ENCODE peak calls at places on chromosomes 11 and 22, in nine cellular contexts. U, I, E, Z, M, C, V, S and P are unnamed samples.

GRCh38 chr22:42931421-42932196 is 74.5 kb upstream of the ARFGAP3 start:
- DNase-seq in V (no peak), C (no peak), I (no peak), Z (peak; percentile 69), U (no peak), S (no peak), M (no peak), E (no peak), P (no peak)

GRCh38 chr22:23218867-23219251 is 38.5 kb downstream of the BCR start:
- DNase-seq in C (no peak), M (no peak), I (no peak), V (no peak), U (peak; percentile 89), E (no peak), S (peak; percentile 81), Z (peak; percentile 40), P (no peak)

GRCh38 chr11:134202661-134203060 is 21.1 kb downstream of the NCAPD3 start:
- DNase-seq in V (no peak), E (no peak), M (no peak), S (no peak), U (no peak), C (no peak), I (no peak), Z (no peak), P (no peak)

GRCh38 chr11:60378359-60378758 is at the start of gene MS4A7:
- DNase-seq in E (no peak), Z (peak; percentile 81), S (no peak), M (no peak), U (no peak), C (no peak), I (no peak), V (no peak), P (no peak)

GRCh38 chr11:748007-748359 is 719 bp downstream of the TALDO1 start:
- DNase-seq in C (no peak), Z (no peak), U (no peak), I (no peak), E (no peak), S (no peak), V (no peak), M (no peak), P (no peak)

GRCh38 chr11:126304457-126305072 is 705 bp downstream of the DCPS start:
- DNase-seq in I (no peak), M (no peak), Z (no peak), C (peak; percentile 21), V (no peak), S (no peak), U (no peak), E (no peak), P (no peak)

GRCh38 chr11:113626736-113627135 is 79.4 kb downstream of the TMPRSS5 start:
- DNase-seq in C (no peak), U (no peak), M (no peak), Z (no peak), V (no peak), E (no peak), S (no peak), I (no peak), P (no peak)

GRCh38 chr22:24402460-24403192 is 24.8 kb upstream of the ADORA2A start:
- DNase-seq in M (no peak), V (peak; percentile 96), E (no peak), I (no peak), U (peak; percentile 72), Z (no peak), C (peak; percentile 88), S (peak; percentile 84), P (peak; percentile 94)

GRCh38 chr11:92296138-92296515 is 71.5 kb downstream of the FAT3 start:
- DNase-seq in C (peak; percentile 58), U (no peak), M (no peak), Z (no peak), E (no peak), S (no peak), I (no peak), V (no peak), P (peak; percentile 77)

GRCh38 chr11:124837491-124837856 is 27.8 kb upstream of the ROBO3 start:
- DNase-seq in C (peak; percentile 80), V (peak; percentile 57), U (peak; percentile 53), Z (no peak), E (no peak), M (peak; percentile 34), I (no peak), S (no peak), P (peak; percentile 84)

GRCh38 chr11:67353317-67354313 is at the start of gene POLD4:
- DNase-seq in V (peak; percentile 95), S (peak; percentile 98), M (peak; percentile 98), C (peak; percentile 92), E (peak; percentile 91), Z (peak; percentile 99), U (peak; percentile 99), I (no peak), P (peak; percentile 79)

GRCh38 chr11:65539401-65540289 is 14.8 kb downstream of the SCYL1 start:
- DNase-seq in E (no peak), V (no peak), S (no peak), U (no peak), C (no peak), M (no peak), I (no peak), Z (no peak), P (peak; percentile 37)